ENCODE peak calls at places on chromosome 4, in seven cellular contexts. One of them, this sample, is unnamed.

GRCh38 chr4:18106620-18107019 is 85.1 kb upstream of the LCORL start:
- DNase-seq in COR-L47: peak; percentile 39
- DNase-seq in iPS DF 6.9: no peak
- DNase-seq in NCI-H187 treated with DMSO at 0.1 percent for 48 hours: no peak
- DNase-seq in Peyer's patch: peak; percentile 58
- DNase-seq in anterior cingulate cortex: no peak
- DNase-seq in CD4-positive, CD25-positive, alpha-beta regulatory T cell: no peak
- DNase-seq in this sample: no peak

GRCh38 chr4:126269106-126269505 is 954.4 kb downstream of the FAT4 start:
- DNase-seq in COR-L47: no peak
- DNase-seq in iPS DF 6.9: no peak
- DNase-seq in NCI-H187 treated with DMSO at 0.1 percent for 48 hours: no peak
- DNase-seq in Peyer's patch: no peak
- DNase-seq in anterior cingulate cortex: no peak
- DNase-seq in CD4-positive, CD25-positive, alpha-beta regulatory T cell: no peak
- DNase-seq in this sample: no peak

GRCh38 chr4:20687894-20688293 is 12.4 kb upstream of the PACRGL start:
- DNase-seq in COR-L47: no peak
- DNase-seq in iPS DF 6.9: no peak
- DNase-seq in NCI-H187 treated with DMSO at 0.1 percent for 48 hours: no peak
- DNase-seq in Peyer's patch: no peak
- DNase-seq in anterior cingulate cortex: no peak
- DNase-seq in CD4-positive, CD25-positive, alpha-beta regulatory T cell: no peak
- DNase-seq in this sample: no peak

GRCh38 chr4:121989715-121990114 is 37.9 kb upstream of the TRPC3 start:
- DNase-seq in COR-L47: peak; percentile 22
- DNase-seq in iPS DF 6.9: no peak
- DNase-seq in NCI-H187 treated with DMSO at 0.1 percent for 48 hours: no peak
- DNase-seq in Peyer's patch: no peak
- DNase-seq in anterior cingulate cortex: no peak
- DNase-seq in CD4-positive, CD25-positive, alpha-beta regulatory T cell: no peak
- DNase-seq in this sample: no peak

GRCh38 chr4:156970501-156971167 is 965 bp downstream of the PDGFC start:
- DNase-seq in COR-L47: peak; percentile 43
- DNase-seq in iPS DF 6.9: peak; percentile 20
- DNase-seq in NCI-H187 treated with DMSO at 0.1 percent for 48 hours: no peak
- DNase-seq in Peyer's patch: peak; percentile 72
- DNase-seq in anterior cingulate cortex: peak; percentile 43
- DNase-seq in CD4-positive, CD25-positive, alpha-beta regulatory T cell: no peak
- DNase-seq in this sample: no peak

GRCh38 chr4:39472396-39472795 is 13.5 kb downstream of the LIAS start:
- DNase-seq in COR-L47: no peak
- DNase-seq in iPS DF 6.9: no peak
- DNase-seq in NCI-H187 treated with DMSO at 0.1 percent for 48 hours: no peak
- DNase-seq in Peyer's patch: no peak
- DNase-seq in anterior cingulate cortex: no peak
- DNase-seq in CD4-positive, CD25-positive, alpha-beta regulatory T cell: no peak
- DNase-seq in this sample: no peak

GRCh38 chr4:1928356-1929235 is 57.4 kb downstream of the NSD2 start:
- DNase-seq in COR-L47: no peak
- DNase-seq in iPS DF 6.9: no peak
- DNase-seq in NCI-H187 treated with DMSO at 0.1 percent for 48 hours: no peak
- DNase-seq in Peyer's patch: no peak
- DNase-seq in anterior cingulate cortex: no peak
- DNase-seq in CD4-positive, CD25-positive, alpha-beta regulatory T cell: no peak
- DNase-seq in this sample: no peak

GRCh38 chr4:81052119-81053068 is 21.9 kb downstream of the BMP3 start:
- DNase-seq in COR-L47: peak; percentile 48
- DNase-seq in iPS DF 6.9: no peak
- DNase-seq in NCI-H187 treated with DMSO at 0.1 percent for 48 hours: no peak
- DNase-seq in Peyer's patch: peak; percentile 84
- DNase-seq in anterior cingulate cortex: peak; percentile 7
- DNase-seq in CD4-positive, CD25-positive, alpha-beta regulatory T cell: peak; percentile 42
- DNase-seq in this sample: peak; percentile 24

GRCh38 chr4:7422898-7423180 is 11.9 kb downstream of the PSAPL1 start:
- DNase-seq in COR-L47: no peak
- DNase-seq in iPS DF 6.9: no peak
- DNase-seq in NCI-H187 treated with DMSO at 0.1 percent for 48 hours: no peak
- DNase-seq in Peyer's patch: peak; percentile 15
- DNase-seq in anterior cingulate cortex: no peak
- DNase-seq in CD4-positive, CD25-positive, alpha-beta regulatory T cell: no peak
- DNase-seq in this sample: no peak

GRCh38 chr4:8728536-8729407 is 136.2 kb downstream of the CPZ start:
- DNase-seq in COR-L47: no peak
- DNase-seq in iPS DF 6.9: no peak
- DNase-seq in NCI-H187 treated with DMSO at 0.1 percent for 48 hours: no peak
- DNase-seq in Peyer's patch: peak; percentile 37
- DNase-seq in anterior cingulate cortex: no peak
- DNase-seq in CD4-positive, CD25-positive, alpha-beta regulatory T cell: no peak
- DNase-seq in this sample: no peak

GRCh38 chr4:2413821-2414610 is 4.4 kb downstream of the ZFYVE28 start:
- DNase-seq in COR-L47: no peak
- DNase-seq in iPS DF 6.9: no peak
- DNase-seq in NCI-H187 treated with DMSO at 0.1 percent for 48 hours: no peak
- DNase-seq in Peyer's patch: peak; percentile 90
- DNase-seq in anterior cingulate cortex: no peak
- DNase-seq in CD4-positive, CD25-positive, alpha-beta regulatory T cell: peak; percentile 35
- DNase-seq in this sample: no peak

GRCh38 chr4:38154681-38155588 is 194.7 kb downstream of the PTTG2 start:
- DNase-seq in COR-L47: peak; percentile 20
- DNase-seq in iPS DF 6.9: no peak
- DNase-seq in NCI-H187 treated with DMSO at 0.1 percent for 48 hours: peak; percentile 4
- DNase-seq in Peyer's patch: peak; percentile 77
- DNase-seq in anterior cingulate cortex: no peak
- DNase-seq in CD4-positive, CD25-positive, alpha-beta regulatory T cell: peak; percentile 24
- DNase-seq in this sample: no peak

GRCh38 chr4:174136013-174136412 is 147.5 kb downstream of the FBXO8 start:
- DNase-seq in COR-L47: no peak
- DNase-seq in iPS DF 6.9: no peak
- DNase-seq in NCI-H187 treated with DMSO at 0.1 percent for 48 hours: no peak
- DNase-seq in Peyer's patch: no peak
- DNase-seq in anterior cingulate cortex: no peak
- DNase-seq in CD4-positive, CD25-positive, alpha-beta regulatory T cell: no peak
- DNase-seq in this sample: no peak

GRCh38 chr4:84938316-84938715 is 28.2 kb downstream of the WDFY3 start:
- DNase-seq in COR-L47: no peak
- DNase-seq in iPS DF 6.9: no peak
- DNase-seq in NCI-H187 treated with DMSO at 0.1 percent for 48 hours: no peak
- DNase-seq in Peyer's patch: no peak
- DNase-seq in anterior cingulate cortex: no peak
- DNase-seq in CD4-positive, CD25-positive, alpha-beta regulatory T cell: no peak
- DNase-seq in this sample: no peak

GRCh38 chr4:53557601-53558000 is 33.7 kb downstream of the LNX1 start:
- DNase-seq in COR-L47: no peak
- DNase-seq in iPS DF 6.9: no peak
- DNase-seq in NCI-H187 treated with DMSO at 0.1 percent for 48 hours: no peak
- DNase-seq in Peyer's patch: no peak
- DNase-seq in anterior cingulate cortex: no peak
- DNase-seq in CD4-positive, CD25-positive, alpha-beta regulatory T cell: no peak
- DNase-seq in this sample: no peak

GRCh38 chr4:17153572-17153971 is 255.1 kb upstream of the LDB2 start:
- DNase-seq in COR-L47: no peak
- DNase-seq in iPS DF 6.9: no peak
- DNase-seq in NCI-H187 treated with DMSO at 0.1 percent for 48 hours: no peak
- DNase-seq in Peyer's patch: no peak
- DNase-seq in anterior cingulate cortex: no peak
- DNase-seq in CD4-positive, CD25-positive, alpha-beta regulatory T cell: no peak
- DNase-seq in this sample: no peak

GRCh38 chr4:54687887-54688841 is 30.4 kb downstream of the KIT start:
- DNase-seq in COR-L47: no peak
- DNase-seq in iPS DF 6.9: no peak
- DNase-seq in NCI-H187 treated with DMSO at 0.1 percent for 48 hours: no peak
- DNase-seq in Peyer's patch: no peak
- DNase-seq in anterior cingulate cortex: peak; percentile 11
- DNase-seq in CD4-positive, CD25-positive, alpha-beta regulatory T cell: no peak
- DNase-seq in this sample: no peak

GRCh38 chr4:35500812-35501211 is 743.5 kb downstream of the ARAP2 start:
- DNase-seq in COR-L47: no peak
- DNase-seq in iPS DF 6.9: no peak
- DNase-seq in NCI-H187 treated with DMSO at 0.1 percent for 48 hours: peak; percentile 59
- DNase-seq in Peyer's patch: no peak
- DNase-seq in anterior cingulate cortex: no peak
- DNase-seq in CD4-positive, CD25-positive, alpha-beta regulatory T cell: no peak
- DNase-seq in this sample: no peak

GRCh38 chr4:77881460-77882295 is 19.0 kb downstream of the MRPL1 start:
- DNase-seq in COR-L47: no peak
- DNase-seq in iPS DF 6.9: no peak
- DNase-seq in NCI-H187 treated with DMSO at 0.1 percent for 48 hours: no peak
- DNase-seq in Peyer's patch: no peak
- DNase-seq in anterior cingulate cortex: peak; percentile 7
- DNase-seq in CD4-positive, CD25-positive, alpha-beta regulatory T cell: no peak
- DNase-seq in this sample: no peak

GRCh38 chr4:142516686-142517145 is 329.4 kb downstream of the INPP4B start:
- DNase-seq in COR-L47: no peak
- DNase-seq in iPS DF 6.9: no peak
- DNase-seq in NCI-H187 treated with DMSO at 0.1 percent for 48 hours: no peak
- DNase-seq in Peyer's patch: no peak
- DNase-seq in anterior cingulate cortex: no peak
- DNase-seq in CD4-positive, CD25-positive, alpha-beta regulatory T cell: no peak
- DNase-seq in this sample: no peak

GRCh38 chr4:90842960-90843359 is 715.8 kb downstream of the CCSER1 start:
- DNase-seq in COR-L47: no peak
- DNase-seq in iPS DF 6.9: no peak
- DNase-seq in NCI-H187 treated with DMSO at 0.1 percent for 48 hours: no peak
- DNase-seq in Peyer's patch: no peak
- DNase-seq in anterior cingulate cortex: no peak
- DNase-seq in CD4-positive, CD25-positive, alpha-beta regulatory T cell: no peak
- DNase-seq in this sample: no peak

GRCh38 chr4:123193802-123194201 is 202.8 kb upstream of the SPRY1 start:
- DNase-seq in COR-L47: no peak
- DNase-seq in iPS DF 6.9: no peak
- DNase-seq in NCI-H187 treated with DMSO at 0.1 percent for 48 hours: no peak
- DNase-seq in Peyer's patch: no peak
- DNase-seq in anterior cingulate cortex: no peak
- DNase-seq in CD4-positive, CD25-positive, alpha-beta regulatory T cell: no peak
- DNase-seq in this sample: no peak

GRCh38 chr4:6342530-6343293 is 73.1 kb downstream of the WFS1 start:
- DNase-seq in COR-L47: peak; percentile 82
- DNase-seq in iPS DF 6.9: no peak
- DNase-seq in NCI-H187 treated with DMSO at 0.1 percent for 48 hours: no peak
- DNase-seq in Peyer's patch: no peak
- DNase-seq in anterior cingulate cortex: peak; percentile 78
- DNase-seq in CD4-positive, CD25-positive, alpha-beta regulatory T cell: no peak
- DNase-seq in this sample: no peak

GRCh38 chr4:14924945-14925344 is 77.3 kb upstream of the CPEB2 start:
- DNase-seq in COR-L47: no peak
- DNase-seq in iPS DF 6.9: no peak
- DNase-seq in NCI-H187 treated with DMSO at 0.1 percent for 48 hours: no peak
- DNase-seq in Peyer's patch: no peak
- DNase-seq in anterior cingulate cortex: no peak
- DNase-seq in CD4-positive, CD25-positive, alpha-beta regulatory T cell: no peak
- DNase-seq in this sample: no peak

GRCh38 chr4:22071749-22072148 is 123.2 kb upstream of the KCNIP4 start:
- DNase-seq in COR-L47: no peak
- DNase-seq in iPS DF 6.9: no peak
- DNase-seq in NCI-H187 treated with DMSO at 0.1 percent for 48 hours: no peak
- DNase-seq in Peyer's patch: no peak
- DNase-seq in anterior cingulate cortex: no peak
- DNase-seq in CD4-positive, CD25-positive, alpha-beta regulatory T cell: no peak
- DNase-seq in this sample: no peak

GRCh38 chr4:108730579-108730978 is 32.3 kb downstream of the ETNPPL start:
- DNase-seq in COR-L47: no peak
- DNase-seq in iPS DF 6.9: no peak
- DNase-seq in NCI-H187 treated with DMSO at 0.1 percent for 48 hours: no peak
- DNase-seq in Peyer's patch: no peak
- DNase-seq in anterior cingulate cortex: no peak
- DNase-seq in CD4-positive, CD25-positive, alpha-beta regulatory T cell: no peak
- DNase-seq in this sample: no peak

GRCh38 chr4:180990931-180991330 is 1252.3 kb upstream of the TENM3 start:
- DNase-seq in COR-L47: no peak
- DNase-seq in iPS DF 6.9: no peak
- DNase-seq in NCI-H187 treated with DMSO at 0.1 percent for 48 hours: no peak
- DNase-seq in Peyer's patch: no peak
- DNase-seq in anterior cingulate cortex: no peak
- DNase-seq in CD4-positive, CD25-positive, alpha-beta regulatory T cell: no peak
- DNase-seq in this sample: no peak

GRCh38 chr4:23348789-23349498 is 540.9 kb downstream of the PPARGC1A start:
- DNase-seq in COR-L47: no peak
- DNase-seq in iPS DF 6.9: no peak
- DNase-seq in NCI-H187 treated with DMSO at 0.1 percent for 48 hours: no peak
- DNase-seq in Peyer's patch: no peak
- DNase-seq in anterior cingulate cortex: no peak
- DNase-seq in CD4-positive, CD25-positive, alpha-beta regulatory T cell: no peak
- DNase-seq in this sample: no peak

GRCh38 chr4:23614284-23614892 is 275.5 kb downstream of the PPARGC1A start:
- DNase-seq in COR-L47: peak; percentile 53
- DNase-seq in iPS DF 6.9: peak; percentile 31
- DNase-seq in NCI-H187 treated with DMSO at 0.1 percent for 48 hours: no peak
- DNase-seq in Peyer's patch: no peak
- DNase-seq in anterior cingulate cortex: no peak
- DNase-seq in CD4-positive, CD25-positive, alpha-beta regulatory T cell: no peak
- DNase-seq in this sample: no peak